ENCODE peak calls at places on chromosomes 2 and 18, in eight cellular contexts. U is GM23248, W is lower lobe of right lung, O is Karpas-422, T is left ventricle myocardium inferior, I is iPS DF 6.9, X is mesendoderm, B is OCI-LY7. A is an unnamed sample. For H3K4me1, the result is how much of the 10 kb centered on the place peaks cover.

GRCh38 chr2:202135111-202135874 is 62.2 kb downstream of the KIAA2012 start:
- DNase-seq in U (peak), W (no peak), O (no peak), T (peak), I (no peak), X (peak), B (no peak), A (no peak)

GRCh38 chr2:5121677-5122076 is 570.5 kb upstream of the SOX11 start:
- DNase-seq in U (no peak), W (no peak), O (peak), T (no peak), I (no peak), X (peak), B (no peak), A (no peak)

GRCh38 chr2:6080837-6081541 is 388.8 kb downstream of the SOX11 start:
- DNase-seq in U (no peak), W (no peak), O (no peak), T (no peak), I (no peak), X (no peak), B (no peak), A (no peak)

GRCh38 chr2:197804758-197805597 is 585 bp downstream of the PLCL1 start:
- DNase-seq in U (peak), W (peak), O (no peak), T (peak), I (no peak), X (no peak), B (peak), A (peak)

GRCh38 chr2:168037772-168038171 is 209.6 kb downstream of the STK39 start:
- DNase-seq in U (peak), W (no peak), O (no peak), T (no peak), I (no peak), X (no peak), B (no peak), A (no peak)

GRCh38 chr2:222920657-222921186 is 59.9 kb downstream of the ACSL3 start:
- DNase-seq in U (no peak), W (no peak), O (no peak), T (no peak), I (no peak), X (no peak), B (no peak), A (no peak)

GRCh38 chr2:160651416-160652200 is 158.0 kb upstream of the RBMS1 start:
- DNase-seq in U (peak), W (no peak), O (no peak), T (no peak), I (no peak), X (peak), B (no peak), A (no peak)

GRCh38 chr18:43786893-43787292 is 509.6 kb upstream of the SYT4 start:
- DNase-seq in U (no peak), W (no peak), O (no peak), T (no peak), I (no peak), X (no peak), B (no peak), A (no peak)

GRCh38 chr2:175769200-175769599 is 232.9 kb downstream of the LNPK start:
- DNase-seq in U (peak), W (no peak), O (no peak), T (no peak), I (no peak), X (peak), B (no peak), A (no peak)

GRCh38 chr2:109162999-109163398 is 34.0 kb downstream of the SH3RF3 start:
- DNase-seq in U (peak), W (no peak), O (no peak), T (peak), I (no peak), X (no peak), B (no peak), A (no peak)

GRCh38 chr2:109158237-109158636 is 29.2 kb downstream of the SH3RF3 start:
- DNase-seq in U (no peak), W (no peak), O (no peak), T (no peak), I (no peak), X (no peak), B (no peak), A (no peak)

GRCh38 chr2:109157563-109158105 is 28.6 kb downstream of the SH3RF3 start:
- DNase-seq in U (no peak), W (no peak), O (no peak), T (no peak), I (no peak), X (no peak), B (no peak), A (no peak)

GRCh38 chr2:109159096-109159495 is 30.1 kb downstream of the SH3RF3 start:
- DNase-seq in U (no peak), W (no peak), O (no peak), T (no peak), I (no peak), X (no peak), B (no peak), A (no peak)

DNA sequence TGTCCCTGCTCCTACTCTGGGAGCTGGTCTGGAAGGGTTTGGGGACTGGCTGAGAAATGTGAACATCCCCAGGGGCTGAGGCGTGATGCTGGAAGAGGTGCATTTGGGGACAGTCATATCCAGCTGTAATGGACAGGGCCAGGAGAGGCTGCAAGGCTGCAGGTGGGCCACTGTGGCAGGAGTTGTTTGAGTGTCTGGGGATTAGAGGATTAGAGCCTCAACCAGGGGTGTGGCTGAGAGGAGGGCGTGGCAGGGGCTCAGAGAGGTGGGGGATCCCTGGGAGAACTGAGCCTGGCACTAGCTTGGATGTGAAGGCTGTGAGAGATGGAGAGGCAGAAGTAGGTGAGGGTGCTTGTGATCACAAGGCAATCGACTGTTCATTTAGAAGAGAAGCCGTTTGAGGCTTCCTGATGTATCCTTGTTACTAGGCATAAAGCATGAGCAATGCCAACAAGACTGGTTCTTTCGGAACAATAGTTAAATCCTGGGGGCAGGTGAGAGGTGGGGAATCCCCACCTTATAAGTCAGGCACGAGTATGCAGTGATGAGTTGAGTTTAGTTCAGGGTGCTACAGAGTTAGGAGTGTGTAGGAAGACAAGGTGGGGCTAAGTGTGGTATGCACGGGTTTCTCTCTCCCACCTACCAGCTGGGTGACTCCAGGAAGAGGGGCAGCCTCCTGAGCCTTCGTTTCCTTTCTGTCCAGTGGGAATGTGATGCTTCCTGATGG is 31.9 kb downstream of the SH3RF3 start:
- DNase-seq in U (no peak), W (no peak), O (no peak), T (no peak), I (no peak), X (no peak), B (no peak), A (no peak)
- H3K4me1 ChIP-seq in U (under half), W (under half), O (under half), T (under half), I (under half), X (under half), B (under half), A (under half)

GRCh38 chr2:85850451-85850850 is 38.3 kb downstream of the ST3GAL5 start:
- DNase-seq in U (no peak), W (no peak), O (no peak), T (no peak), I (no peak), X (no peak), B (no peak), A (no peak)

GRCh38 chr2:85852979-85853498 is 35.8 kb downstream of the ST3GAL5 start:
- DNase-seq in U (peak), W (peak), O (peak), T (no peak), I (no peak), X (no peak), B (peak), A (no peak)

GRCh38 chr2:85851253-85851955 is 37.4 kb downstream of the ST3GAL5 start:
- DNase-seq in U (peak), W (no peak), O (no peak), T (peak), I (no peak), X (no peak), B (no peak), A (no peak)

GRCh38 chr2:85853499-85854165 is 35.2 kb downstream of the ST3GAL5 start:
- DNase-seq in U (no peak), W (no peak), O (peak), T (no peak), I (no peak), X (no peak), B (peak), A (no peak)

GRCh38 chr2:85852078-85852790 is 36.6 kb downstream of the ST3GAL5 start:
- DNase-seq in U (no peak), W (no peak), O (no peak), T (no peak), I (no peak), X (no peak), B (no peak), A (no peak)
- H3K4me3 ChIP-seq in U (peak), W (peak), O (no peak), T (no peak), I (no peak), X (no peak), B (no peak), A (no peak)

DNA sequence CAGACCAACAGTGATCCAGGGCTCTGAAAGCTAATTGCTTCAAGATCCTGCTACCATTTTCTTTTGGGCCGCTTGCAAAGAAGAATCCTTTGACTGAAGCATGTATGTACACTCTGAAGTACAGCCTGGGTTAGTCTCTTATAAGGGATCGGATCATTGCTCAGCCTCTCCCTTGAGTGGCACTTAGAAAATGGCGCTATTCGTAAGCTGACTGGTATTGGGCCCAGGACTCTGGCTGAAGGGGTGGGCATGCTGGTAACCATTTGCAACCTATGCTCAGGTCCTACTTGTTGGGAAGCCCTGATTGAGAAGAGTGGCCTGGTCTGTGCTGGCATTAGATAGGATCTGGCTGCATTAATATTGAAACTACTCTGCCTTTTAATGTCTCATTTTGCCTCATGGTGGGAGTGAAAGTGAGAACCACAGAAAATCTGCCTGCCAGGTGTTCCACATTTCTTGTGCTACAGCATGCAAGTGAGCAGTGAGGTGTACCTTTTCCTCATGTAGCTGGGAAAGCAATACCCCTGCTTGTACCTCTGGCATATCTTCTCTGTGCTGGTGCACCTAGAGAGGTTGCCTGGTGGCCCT is 661 bp upstream of the MGAT5 start:
- DNase-seq in U (no peak), W (no peak), O (no peak), T (no peak), I (no peak), X (no peak), B (peak), A (no peak)
- H3K4me1 ChIP-seq in U (under half), W (under half), O (half or more), T (half or more), I (under half), X (under half), B (half or more), A (under half)

DNA sequence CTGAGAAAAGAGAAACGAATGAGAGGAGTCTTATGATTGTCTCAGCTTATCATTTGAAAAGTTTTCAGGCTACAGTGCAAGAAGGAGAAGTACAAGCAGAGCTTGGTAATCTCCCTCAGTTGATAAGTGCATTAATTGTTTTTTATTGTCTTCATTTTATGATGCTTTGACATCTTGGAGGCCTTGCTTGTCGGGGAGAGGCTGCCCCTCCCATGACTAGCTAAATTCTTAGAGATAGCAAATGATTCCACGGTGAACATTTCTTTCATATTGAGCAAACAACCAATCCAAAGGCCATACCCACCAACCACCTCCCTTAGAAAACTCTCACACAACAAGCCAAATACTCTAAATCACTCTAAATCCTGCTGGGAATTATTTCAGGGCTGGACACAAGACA is 39.8 kb downstream of the GDF7 start:
- DNase-seq in U (no peak), W (no peak), O (no peak), T (no peak), I (no peak), X (no peak), B (no peak), A (no peak)
- H3K4me3 ChIP-seq in U (no peak), W (no peak), O (no peak), T (no peak), I (no peak), X (no peak), B (no peak), A (no peak)

A was measured in RWPE2.